ENCODE peak calls at places on chromosome X, in seven cellular contexts. R, T, L, Y, Z, K and O are unnamed samples.

GRCh38 chrX:357693-358471 is 28.8 kb downstream of the PPP2R3B start:
- DNase-seq in R (no peak), T (no peak), L (peak; percentile 60), Y (no peak), Z (peak; percentile 54), K (no peak), O (peak; percentile 18)

GRCh38 chrX:11665144-11666040 is at the start of gene ARHGAP6:
- DNase-seq in R (peak; percentile 71), T (peak; percentile 77), L (peak; percentile 20), Y (no peak), Z (peak; percentile 14), K (no peak), O (peak; percentile 5)

GRCh38 chrX:11504234-11504633 is 161.5 kb downstream of the ARHGAP6 start:
- DNase-seq in R (no peak), T (no peak), L (no peak), Y (no peak), Z (peak; percentile 25), K (no peak), O (no peak)

GRCh38 chrX:133171962-133172708 is 46.0 kb downstream of the TFDP3 start:
- DNase-seq in R (peak; percentile 16), T (peak; percentile 22), L (no peak), Y (no peak), Z (peak; percentile 65), K (peak; percentile 22), O (peak; percentile 13)

GRCh38 chrX:22164770-22165388 is 107.8 kb upstream of the CBLL2 start:
- DNase-seq in R (no peak), T (peak; percentile 53), L (peak; percentile 36), Y (no peak), Z (peak; percentile 56), K (no peak), O (peak; percentile 15)

GRCh38 chrX:115898382-115899001 is 272.1 kb upstream of the AGTR2 start:
- DNase-seq in R (peak; percentile 55), T (no peak), L (peak; percentile 29), Y (no peak), Z (peak; percentile 46), K (peak; percentile 6), O (no peak)

GRCh38 chrX:79556750-79557149 is 189.6 kb upstream of the ITM2A start:
- DNase-seq in R (no peak), T (no peak), L (no peak), Y (no peak), Z (no peak), K (no peak), O (no peak)

GRCh38 chrX:120514236-120514635 is 45.1 kb upstream of the LAMP2 start:
- DNase-seq in R (peak; percentile 8), T (peak; percentile 34), L (peak; percentile 25), Y (no peak), Z (peak; percentile 64), K (no peak), O (peak; percentile 8)

GRCh38 chrX:50762578-50762977 is 51.4 kb downstream of the SHROOM4 start:
- DNase-seq in R (no peak), T (no peak), L (no peak), Y (no peak), Z (no peak), K (no peak), O (no peak)

GRCh38 chrX:479273-479981 is 92.7 kb upstream of the PPP2R3B start:
- DNase-seq in R (no peak), T (no peak), L (no peak), Y (no peak), Z (no peak), K (no peak), O (no peak)

GRCh38 chrX:152445926-152446325 is 5.2 kb downstream of the GABRA3 start:
- DNase-seq in R (no peak), T (no peak), L (no peak), Y (no peak), Z (no peak), K (no peak), O (no peak)

GRCh38 chrX:2360731-2361130 is 140.0 kb downstream of the DHRSX start:
- DNase-seq in R (no peak), T (no peak), L (no peak), Y (no peak), Z (no peak), K (no peak), O (no peak)

GRCh38 chrX:72105436-72105835 is 26.3 kb downstream of the RTL5 start:
- DNase-seq in R (no peak), T (no peak), L (no peak), Y (no peak), Z (no peak), K (no peak), O (no peak)

GRCh38 chrX:28609917-28610613 is 22.8 kb downstream of the IL1RAPL1 start:
- DNase-seq in R (no peak), T (no peak), L (no peak), Y (no peak), Z (peak; percentile 15), K (no peak), O (no peak)

GRCh38 chrX:24168807-24169206 is 19.3 kb downstream of the ZFX start:
- DNase-seq in R (no peak), T (no peak), L (no peak), Y (no peak), Z (no peak), K (no peak), O (no peak)

GRCh38 chrX:121389976-121390709 is 342.7 kb downstream of the GLUD2 start:
- DNase-seq in R (no peak), T (no peak), L (no peak), Y (no peak), Z (peak; percentile 67), K (peak; percentile 40), O (peak; percentile 1)

GRCh38 chrX:129781134-129782014 is 1.6 kb downstream of the SASH3 start:
- DNase-seq in R (no peak), T (no peak), L (no peak), Y (peak; percentile 25), Z (no peak), K (no peak), O (no peak)

GRCh38 chrX:103779156-103779555 is 2.5 kb downstream of the PLP1 start:
- DNase-seq in R (peak; percentile 26), T (no peak), L (no peak), Y (no peak), Z (no peak), K (no peak), O (no peak)

GRCh38 chrX:41116948-41117347 is 31.7 kb downstream of the USP9X start:
- DNase-seq in R (no peak), T (no peak), L (no peak), Y (no peak), Z (peak; percentile 4), K (no peak), O (no peak)

GRCh38 chrX:39065051-39065871 is 264.0 kb downstream of the MID1IP1 start:
- DNase-seq in R (peak; percentile 91), T (no peak), L (no peak), Y (no peak), Z (no peak), K (no peak), O (no peak)

GRCh38 chrX:74383611-74384010 is 37.7 kb upstream of the SLC16A2 start:
- DNase-seq in R (peak; percentile 44), T (peak; percentile 62), L (peak; percentile 59), Y (no peak), Z (peak; percentile 83), K (peak; percentile 13), O (peak; percentile 50)

GRCh38 chrX:70549429-70549828 is 104.8 kb downstream of the DLG3 start:
- DNase-seq in R (no peak), T (no peak), L (no peak), Y (no peak), Z (no peak), K (no peak), O (no peak)

GRCh38 chrX:106894392-106894909 is 8.7 kb downstream of the RIPPLY1 start:
- DNase-seq in R (peak; percentile 81), T (peak; percentile 77), L (peak; percentile 73), Y (no peak), Z (peak; percentile 82), K (peak; percentile 63), O (peak; percentile 51)

GRCh38 chrX:140501940-140502468 is 2.9 kb downstream of the SOX3 start:
- DNase-seq in R (peak; percentile 66), T (no peak), L (no peak), Y (no peak), Z (no peak), K (no peak), O (no peak)

GRCh38 chrX:137823257-137823656 is 257.3 kb downstream of the ZIC3 start:
- DNase-seq in R (no peak), T (no peak), L (no peak), Y (no peak), Z (no peak), K (no peak), O (no peak)
- TF ChIP-seq CTCF in R (no peak), T (no peak), L (no peak), Y (no peak), Z (peak; percentile 31), K (no peak), O (no peak)

GRCh38 chrX:154019061-154019621 is 561 bp downstream of the IRAK1 start:
- DNase-seq in R (peak; percentile 23), T (no peak), L (no peak), Y (no peak), Z (no peak), K (no peak), O (no peak)

GRCh38 chrX:154020500-154021115 is 906 bp upstream of the IRAK1 start:
- DNase-seq in R (no peak), T (no peak), L (no peak), Y (no peak), Z (no peak), K (no peak), O (no peak)

GRCh38 chrX:154018518-154019060 is 1.1 kb downstream of the IRAK1 start:
- DNase-seq in R (no peak), T (no peak), L (no peak), Y (no peak), Z (no peak), K (no peak), O (no peak)

GRCh38 chrX:154021131-154021611 is 1.5 kb upstream of the IRAK1 start:
- DNase-seq in R (no peak), T (peak; percentile 46), L (peak; percentile 56), Y (no peak), Z (no peak), K (no peak), O (no peak)

GRCh38 chrX:154019633-154020499 is at the start of gene IRAK1:
- DNase-seq in R (peak; percentile 70), T (peak; percentile 52), L (peak; percentile 52), Y (no peak), Z (peak; percentile 73), K (no peak), O (peak; percentile 62)
- H3K27ac ChIP-seq in R (no peak within 1 kb of the TSS), T (peak within 1 kb of the TSS; percentile 77), L (peak within 1 kb of the TSS; percentile 93), Y (peak within 1 kb of the TSS; percentile 92), Z (peak within 1 kb of the TSS; percentile 79), K (peak within 1 kb of the TSS; percentile 88), O (peak within 1 kb of the TSS; percentile 89)

DNA sequence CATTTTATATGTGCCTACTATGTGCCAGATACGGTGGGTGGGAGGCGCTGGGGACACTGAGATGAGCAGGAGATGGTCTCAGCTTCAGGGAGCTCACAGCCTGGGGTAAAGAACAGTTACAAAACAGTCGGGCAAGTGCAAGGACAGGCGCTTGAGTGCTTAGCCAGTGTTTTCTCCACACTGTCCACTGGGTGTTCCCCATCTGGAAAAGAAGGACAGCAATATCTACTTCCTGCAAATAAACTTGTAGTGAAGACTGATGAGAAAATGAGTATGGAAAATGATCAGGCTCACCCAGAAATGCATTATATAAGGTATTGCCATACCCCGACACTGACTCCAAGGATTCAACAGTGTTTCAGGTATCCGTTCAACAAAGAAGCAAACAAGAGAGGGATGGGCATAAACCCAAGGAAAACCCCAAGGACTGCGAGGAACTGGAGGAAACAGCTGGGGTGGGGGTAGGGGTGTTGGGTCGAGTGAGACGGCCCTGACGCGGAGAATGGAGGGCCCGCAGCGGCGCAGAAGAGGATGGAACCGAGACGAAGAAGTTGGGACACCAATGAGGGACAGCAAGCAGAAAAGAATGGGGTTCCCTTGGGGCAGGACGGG is 805 bp downstream of the TMEM185A start:
- DNase-seq in R (no peak), T (peak; percentile 53), L (peak; percentile 55), Y (no peak), Z (peak; percentile 42), K (no peak), O (peak; percentile 5)
- TF ChIP-seq CTCF in R (no peak), T (peak; percentile 37), L (peak; percentile 27), Y (no peak), Z (peak; percentile 19), K (no peak), O (no peak)

GRCh38 chrX:49187028-49187394 is 838 bp upstream of the PRICKLE3 start:
- DNase-seq in R (no peak), T (no peak), L (no peak), Y (no peak), Z (no peak), K (no peak), O (no peak)
- H3K27ac ChIP-seq in R (no peak overlapping the region), T (no peak overlapping the region), L (no peak overlapping the region), Y (peak overlapping the region; percentile 85), Z (no peak overlapping the region), K (peak overlapping the region; percentile 84), O (peak overlapping the region; percentile 93)